ENCODE peak calls at places on chromosomes 11 and 22, in six cellular contexts. One of them, this sample, is unnamed.

GRCh38 chr11:69791266-69791665 is 16.1 kb upstream of the FGF4 start:
- DNase-seq in non-pigmented ciliary epithelial cell: no peak
- DNase-seq in T-helper 1 cell: no peak
- DNase-seq in retina: no peak
- DNase-seq in OCI-LY7: no peak
- DNase-seq in ecto neural progenitor cell: no peak
- DNase-seq in this sample: no peak

GRCh38 chr22:29307658-29308147 is 1.3 kb downstream of the GAS2L1 start:
- DNase-seq in non-pigmented ciliary epithelial cell: no peak
- DNase-seq in T-helper 1 cell: no peak
- DNase-seq in retina: no peak
- DNase-seq in OCI-LY7: no peak
- DNase-seq in ecto neural progenitor cell: no peak
- DNase-seq in this sample: no peak

GRCh38 chr11:405976-406795 is 8.6 kb downstream of the SIGIRR start:
- DNase-seq in non-pigmented ciliary epithelial cell: no peak
- DNase-seq in T-helper 1 cell: no peak
- DNase-seq in retina: no peak
- DNase-seq in OCI-LY7: no peak
- DNase-seq in ecto neural progenitor cell: no peak
- DNase-seq in this sample: no peak

GRCh38 chr11:134815404-134815803 is 403.4 kb upstream of the B3GAT1 start:
- DNase-seq in non-pigmented ciliary epithelial cell: no peak
- DNase-seq in T-helper 1 cell: no peak
- DNase-seq in retina: no peak
- DNase-seq in OCI-LY7: no peak
- DNase-seq in ecto neural progenitor cell: no peak
- DNase-seq in this sample: no peak

GRCh38 chr22:39808087-39808486 is 85.5 kb downstream of the ENTHD1 start:
- DNase-seq in non-pigmented ciliary epithelial cell: no peak
- DNase-seq in T-helper 1 cell: no peak
- DNase-seq in retina: no peak
- DNase-seq in OCI-LY7: peak; percentile 36
- DNase-seq in ecto neural progenitor cell: no peak
- DNase-seq in this sample: no peak

GRCh38 chr22:32764330-32765116 is 37.0 kb upstream of the TIMP3 start:
- DNase-seq in non-pigmented ciliary epithelial cell: peak; percentile 85
- DNase-seq in T-helper 1 cell: no peak
- DNase-seq in retina: no peak
- DNase-seq in OCI-LY7: no peak
- DNase-seq in ecto neural progenitor cell: no peak
- DNase-seq in this sample: peak; percentile 92

GRCh38 chr22:48894804-48895250 is 932.8 kb downstream of the BRD1 start:
- DNase-seq in non-pigmented ciliary epithelial cell: no peak
- DNase-seq in T-helper 1 cell: no peak
- DNase-seq in retina: no peak
- DNase-seq in OCI-LY7: no peak
- DNase-seq in ecto neural progenitor cell: no peak
- DNase-seq in this sample: no peak

GRCh38 chr22:49411236-49411635 is 416.4 kb downstream of the BRD1 start:
- DNase-seq in non-pigmented ciliary epithelial cell: no peak
- DNase-seq in T-helper 1 cell: no peak
- DNase-seq in retina: no peak
- DNase-seq in OCI-LY7: no peak
- DNase-seq in ecto neural progenitor cell: peak; percentile 16
- DNase-seq in this sample: no peak

GRCh38 chr11:2561283-2562180 is 116.7 kb downstream of the KCNQ1 start:
- DNase-seq in non-pigmented ciliary epithelial cell: no peak
- DNase-seq in T-helper 1 cell: no peak
- DNase-seq in retina: peak; percentile 15
- DNase-seq in OCI-LY7: no peak
- DNase-seq in ecto neural progenitor cell: no peak
- DNase-seq in this sample: no peak

GRCh38 chr11:3902441-3902840 is 47.0 kb downstream of the STIM1 start:
- DNase-seq in non-pigmented ciliary epithelial cell: no peak
- DNase-seq in T-helper 1 cell: no peak
- DNase-seq in retina: no peak
- DNase-seq in OCI-LY7: no peak
- DNase-seq in ecto neural progenitor cell: no peak
- DNase-seq in this sample: no peak

GRCh38 chr11:72582206-72583176 is 91.7 kb downstream of the PDE2A start:
- DNase-seq in non-pigmented ciliary epithelial cell: no peak
- DNase-seq in T-helper 1 cell: no peak
- DNase-seq in retina: no peak
- DNase-seq in OCI-LY7: no peak
- DNase-seq in ecto neural progenitor cell: no peak
- DNase-seq in this sample: no peak

GRCh38 chr11:124889692-124890091 is 8.0 kb downstream of the ROBO4 start:
- DNase-seq in non-pigmented ciliary epithelial cell: no peak
- DNase-seq in T-helper 1 cell: no peak
- DNase-seq in retina: no peak
- DNase-seq in OCI-LY7: no peak
- DNase-seq in ecto neural progenitor cell: peak; percentile 6
- DNase-seq in this sample: no peak

GRCh38 chr22:42613869-42614268 is 814 bp downstream of the POLDIP3 start:
- DNase-seq in non-pigmented ciliary epithelial cell: no peak
- DNase-seq in T-helper 1 cell: no peak
- DNase-seq in retina: no peak
- DNase-seq in OCI-LY7: no peak
- DNase-seq in ecto neural progenitor cell: no peak
- DNase-seq in this sample: peak; percentile 77

GRCh38 chr11:57457643-57458023 is 2.7 kb upstream of the RTN4RL2 start:
- DNase-seq in non-pigmented ciliary epithelial cell: no peak
- DNase-seq in T-helper 1 cell: no peak
- DNase-seq in retina: no peak
- DNase-seq in OCI-LY7: no peak
- DNase-seq in ecto neural progenitor cell: no peak
- DNase-seq in this sample: no peak

GRCh38 chr11:61974766-61975631 is 7.6 kb upstream of the FTH1 start:
- DNase-seq in non-pigmented ciliary epithelial cell: no peak
- DNase-seq in T-helper 1 cell: no peak
- DNase-seq in retina: no peak
- DNase-seq in OCI-LY7: no peak
- DNase-seq in ecto neural progenitor cell: no peak
- DNase-seq in this sample: no peak

GRCh38 chr11:10302744-10303557 is 1.9 kb upstream of the ADM start:
- DNase-seq in non-pigmented ciliary epithelial cell: no peak
- DNase-seq in T-helper 1 cell: peak; percentile 62
- DNase-seq in retina: peak; percentile 89
- DNase-seq in OCI-LY7: no peak
- DNase-seq in ecto neural progenitor cell: peak; percentile 68
- DNase-seq in this sample: peak; percentile 37

GRCh38 chr11:74989269-74989655 is 529 bp downstream of the NEU3 start:
- DNase-seq in non-pigmented ciliary epithelial cell: no peak
- DNase-seq in T-helper 1 cell: no peak
- DNase-seq in retina: no peak
- DNase-seq in OCI-LY7: peak; percentile 31
- DNase-seq in ecto neural progenitor cell: no peak
- DNase-seq in this sample: peak; percentile 23

GRCh38 chr11:112506852-112507251 is 246.2 kb upstream of the PLET1 start:
- DNase-seq in non-pigmented ciliary epithelial cell: no peak
- DNase-seq in T-helper 1 cell: no peak
- DNase-seq in retina: no peak
- DNase-seq in OCI-LY7: no peak
- DNase-seq in ecto neural progenitor cell: no peak
- DNase-seq in this sample: no peak

GRCh38 chr11:97995874-97996273 is 1024.9 kb upstream of the CNTN5 start:
- DNase-seq in non-pigmented ciliary epithelial cell: no peak
- DNase-seq in T-helper 1 cell: no peak
- DNase-seq in retina: no peak
- DNase-seq in OCI-LY7: no peak
- DNase-seq in ecto neural progenitor cell: no peak
- DNase-seq in this sample: no peak

GRCh38 chr22:46995501-46996360 is 233.3 kb downstream of the TBC1D22A start:
- DNase-seq in non-pigmented ciliary epithelial cell: no peak
- DNase-seq in T-helper 1 cell: no peak
- DNase-seq in retina: no peak
- DNase-seq in OCI-LY7: no peak
- DNase-seq in ecto neural progenitor cell: no peak
- DNase-seq in this sample: no peak